ENCODE peak calls at places on chromosomes 5 and 9, in four cellular contexts. One of them, this sample, is unnamed.

GRCh38 chr5:96648598-96648997 is 13.6 kb upstream of the CAST start:
- DNase-seq in AG09309: no peak
- DNase-seq in HCT116: no peak
- DNase-seq in astrocyte: no peak
- DNase-seq in this sample: no peak

GRCh38 chr9:120481248-120481647 is 98.7 kb downstream of the CDK5RAP2 start:
- DNase-seq in HCT116: no peak
- DNase-seq in astrocyte: no peak
- DNase-seq in AG09309: no peak
- DNase-seq in this sample: no peak

GRCh38 chr9:73146113-73146815 is 5.4 kb upstream of the ANXA1 start:
- DNase-seq in astrocyte: no peak
- DNase-seq in AG09309: no peak
- DNase-seq in HCT116: no peak
- DNase-seq in this sample: no peak

GRCh38 chr9:91119679-91120078 is 242.0 kb downstream of the AUH start:
- DNase-seq in astrocyte: peak
- DNase-seq in HCT116: no peak
- DNase-seq in AG09309: no peak
- DNase-seq in this sample: no peak

GRCh38 chr5:113354056-113354455 is 80.7 kb downstream of the TSSK1B start:
- DNase-seq in astrocyte: peak
- DNase-seq in AG09309: no peak
- DNase-seq in HCT116: no peak
- DNase-seq in this sample: no peak

GRCh38 chr5:132540764-132541163 is 2.6 kb downstream of the IL5 start:
- DNase-seq in AG09309: no peak
- DNase-seq in astrocyte: no peak
- DNase-seq in HCT116: no peak
- DNase-seq in this sample: no peak

GRCh38 chr9:125977223-125977622 is 230.1 kb downstream of the PBX3 start:
- DNase-seq in HCT116: no peak
- DNase-seq in AG09309: no peak
- DNase-seq in astrocyte: no peak
- DNase-seq in this sample: no peak

GRCh38 chr5:77155179-77155839 is 55.2 kb upstream of the PDE8B start:
- DNase-seq in HCT116: no peak
- DNase-seq in AG09309: no peak
- DNase-seq in astrocyte: no peak
- DNase-seq in this sample: no peak

GRCh38 chr9:89579741-89580395 is 24.9 kb upstream of the GADD45G start:
- DNase-seq in astrocyte: no peak
- DNase-seq in AG09309: no peak
- DNase-seq in HCT116: no peak
- DNase-seq in this sample: no peak

GRCh38 chr9:5799314-5799713 is 33.6 kb downstream of the ERMP1 start:
- DNase-seq in AG09309: peak
- DNase-seq in HCT116: peak
- DNase-seq in astrocyte: peak
- DNase-seq in this sample: peak

GRCh38 chr5:74938250-74938649 is 72.1 kb upstream of the FAM169A start:
- DNase-seq in HCT116: no peak
- DNase-seq in astrocyte: no peak
- DNase-seq in AG09309: no peak
- DNase-seq in this sample: no peak

GRCh38 chr9:6215562-6215961 is at the start of gene IL33:
- DNase-seq in AG09309: no peak
- DNase-seq in astrocyte: no peak
- DNase-seq in HCT116: no peak
- DNase-seq in this sample: no peak

GRCh38 chr5:135491552-135492318 is 39.6 kb upstream of the TIFAB start:
- DNase-seq in AG09309: no peak
- DNase-seq in HCT116: no peak
- DNase-seq in astrocyte: no peak
- DNase-seq in this sample: no peak

GRCh38 chr5:68139601-68140441 is 75.7 kb upstream of the PIK3R1 start:
- DNase-seq in HCT116: no peak
- DNase-seq in AG09309: no peak
- DNase-seq in astrocyte: peak
- DNase-seq in this sample: no peak

GRCh38 chr5:124644138-124644537 is 102.3 kb downstream of the ZNF608 start:
- DNase-seq in AG09309: no peak
- DNase-seq in HCT116: no peak
- DNase-seq in astrocyte: peak
- DNase-seq in this sample: no peak

GRCh38 chr9:126456802-126457547 is 130.3 kb downstream of the MVB12B start:
- DNase-seq in AG09309: no peak
- DNase-seq in astrocyte: no peak
- DNase-seq in HCT116: no peak
- DNase-seq in this sample: no peak

GRCh38 chr9:99822596-99823391 is 1.1 kb downstream of the NR4A3 start:
- DNase-seq in AG09309: no peak
- DNase-seq in HCT116: no peak
- DNase-seq in astrocyte: peak
- DNase-seq in this sample: no peak

GRCh38 chr9:8924529-8924928 is 1125.0 kb upstream of the DMAC1 start:
- DNase-seq in astrocyte: no peak
- DNase-seq in HCT116: no peak
- DNase-seq in AG09309: no peak
- DNase-seq in this sample: no peak

GRCh38 chr9:108271646-108272349 is 584.0 kb downstream of the ACTL7B start:
- DNase-seq in HCT116: no peak
- DNase-seq in astrocyte: peak
- DNase-seq in AG09309: peak
- DNase-seq in this sample: peak

GRCh38 chr9:93709600-93710369 is 133.4 kb downstream of the PHF2 start:
- DNase-seq in astrocyte: no peak
- DNase-seq in HCT116: no peak
- DNase-seq in AG09309: no peak
- DNase-seq in this sample: no peak

GRCh38 chr9:108677776-108678175 is 178.0 kb downstream of the ACTL7B start:
- DNase-seq in AG09309: no peak
- DNase-seq in HCT116: no peak
- DNase-seq in astrocyte: no peak
- DNase-seq in this sample: no peak

GRCh38 chr9:135500071-135500524 is 384 bp upstream of the MRPS2 start:
- DNase-seq in HCT116: no peak
- DNase-seq in AG09309: no peak
- DNase-seq in astrocyte: peak
- DNase-seq in this sample: no peak

GRCh38 chr5:140564196-140565023 is at the start of the genes APBB3 and SLC35A4:
- DNase-seq in astrocyte: peak
- DNase-seq in AG09309: peak
- DNase-seq in HCT116: peak
- DNase-seq in this sample: peak

GRCh38 chr5:130476325-130476724 is 572.1 kb downstream of the CHSY3 start:
- DNase-seq in AG09309: no peak
- DNase-seq in astrocyte: no peak
- DNase-seq in HCT116: no peak
- DNase-seq in this sample: no peak

GRCh38 chr5:145743396-145744061 is 91.6 kb downstream of the PRELID2 start:
- DNase-seq in HCT116: no peak
- DNase-seq in AG09309: no peak
- DNase-seq in astrocyte: no peak
- DNase-seq in this sample: no peak

GRCh38 chr9:137128158-137129088 is 10.5 kb upstream of the GRIN1 start:
- DNase-seq in HCT116: no peak
- DNase-seq in AG09309: no peak
- DNase-seq in astrocyte: no peak
- DNase-seq in this sample: no peak

GRCh38 chr9:13447551-13448422 is 168.3 kb upstream of the MPDZ start:
- DNase-seq in HCT116: no peak
- DNase-seq in astrocyte: no peak
- DNase-seq in AG09309: no peak
- DNase-seq in this sample: no peak

GRCh38 chr5:163379298-163380155 is 57.9 kb upstream of the CCNG1 start:
- DNase-seq in HCT116: peak
- DNase-seq in AG09309: peak
- DNase-seq in astrocyte: peak
- DNase-seq in this sample: peak

GRCh38 chr9:17402309-17402708 is 176.6 kb upstream of the SH3GL2 start:
- DNase-seq in HCT116: no peak
- DNase-seq in astrocyte: peak
- DNase-seq in AG09309: no peak
- DNase-seq in this sample: no peak

GRCh38 chr9:87310827-87311564 is 186.7 kb upstream of the DAPK1 start:
- DNase-seq in astrocyte: no peak
- DNase-seq in AG09309: no peak
- DNase-seq in HCT116: no peak
- DNase-seq in this sample: no peak

GRCh38 chr5:91850031-91850430 is 466.9 kb upstream of the ARRDC3 start:
- DNase-seq in AG09309: no peak
- DNase-seq in astrocyte: peak
- DNase-seq in HCT116: no peak
- DNase-seq in this sample: no peak

GRCh38 chr5:150945947-150946346 is 41.2 kb upstream of the ZNF300 start:
- DNase-seq in HCT116: no peak
- DNase-seq in AG09309: no peak
- DNase-seq in astrocyte: no peak
- DNase-seq in this sample: no peak
- H3K4me3 ChIP-seq in HCT116: no peak
- H3K4me3 ChIP-seq in AG09309: peak
- H3K4me3 ChIP-seq in astrocyte: peak
- H3K4me3 ChIP-seq in this sample: no peak

DNA sequence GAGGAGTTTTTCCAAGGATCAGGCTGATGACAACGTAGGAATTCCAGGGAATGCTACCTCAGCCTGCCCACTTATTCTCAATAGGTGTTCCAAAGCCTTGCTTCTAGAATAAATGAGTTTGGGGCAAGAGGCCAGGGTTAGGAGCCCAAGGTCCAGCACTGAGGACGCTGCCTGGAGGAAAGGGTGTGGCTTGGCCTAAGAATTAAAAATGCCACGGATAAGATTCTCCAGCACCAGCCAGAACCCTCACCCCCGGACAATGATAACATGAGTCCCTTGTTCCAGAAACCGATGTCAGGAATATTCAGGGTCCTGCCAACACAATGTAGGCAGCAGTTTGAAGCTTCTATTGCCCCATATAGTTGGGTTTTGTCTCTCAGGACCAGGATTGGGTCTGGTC is 7.6 kb downstream of the SPRY4 start:
- DNase-seq in astrocyte: no peak
- DNase-seq in AG09309: no peak
- DNase-seq in HCT116: no peak
- DNase-seq in this sample: no peak
- H3K4me3 ChIP-seq in astrocyte: no peak
- H3K4me3 ChIP-seq in AG09309: no peak
- H3K4me3 ChIP-seq in HCT116: no peak
- H3K4me3 ChIP-seq in this sample: peak

GRCh38 chr5:1101991-1102713 is 9.7 kb downstream of the SLC12A7 start:
- DNase-seq in astrocyte: no peak
- DNase-seq in HCT116: no peak
- DNase-seq in AG09309: no peak
- DNase-seq in this sample: no peak

GRCh38 chr5:1105350-1106265 is 6.3 kb downstream of the SLC12A7 start:
- DNase-seq in HCT116: no peak
- DNase-seq in astrocyte: no peak
- DNase-seq in AG09309: no peak
- DNase-seq in this sample: no peak

GRCh38 chr5:1103093-1103492 is 8.8 kb downstream of the SLC12A7 start:
- DNase-seq in HCT116: no peak
- DNase-seq in AG09309: no peak
- DNase-seq in astrocyte: no peak
- DNase-seq in this sample: no peak

GRCh38 chr5:1104327-1105006 is 7.4 kb downstream of the SLC12A7 start:
- DNase-seq in HCT116: no peak
- DNase-seq in AG09309: no peak
- DNase-seq in astrocyte: no peak
- DNase-seq in this sample: no peak

GRCh38 chr5:1103505-1104326 is 8.1 kb downstream of the SLC12A7 start:
- DNase-seq in astrocyte: no peak
- DNase-seq in AG09309: no peak
- DNase-seq in HCT116: no peak
- DNase-seq in this sample: no peak
- H3K4me3 ChIP-seq in astrocyte: no peak
- H3K4me3 ChIP-seq in AG09309: no peak
- H3K4me3 ChIP-seq in HCT116: no peak
- H3K4me3 ChIP-seq in this sample: peak

DNA sequence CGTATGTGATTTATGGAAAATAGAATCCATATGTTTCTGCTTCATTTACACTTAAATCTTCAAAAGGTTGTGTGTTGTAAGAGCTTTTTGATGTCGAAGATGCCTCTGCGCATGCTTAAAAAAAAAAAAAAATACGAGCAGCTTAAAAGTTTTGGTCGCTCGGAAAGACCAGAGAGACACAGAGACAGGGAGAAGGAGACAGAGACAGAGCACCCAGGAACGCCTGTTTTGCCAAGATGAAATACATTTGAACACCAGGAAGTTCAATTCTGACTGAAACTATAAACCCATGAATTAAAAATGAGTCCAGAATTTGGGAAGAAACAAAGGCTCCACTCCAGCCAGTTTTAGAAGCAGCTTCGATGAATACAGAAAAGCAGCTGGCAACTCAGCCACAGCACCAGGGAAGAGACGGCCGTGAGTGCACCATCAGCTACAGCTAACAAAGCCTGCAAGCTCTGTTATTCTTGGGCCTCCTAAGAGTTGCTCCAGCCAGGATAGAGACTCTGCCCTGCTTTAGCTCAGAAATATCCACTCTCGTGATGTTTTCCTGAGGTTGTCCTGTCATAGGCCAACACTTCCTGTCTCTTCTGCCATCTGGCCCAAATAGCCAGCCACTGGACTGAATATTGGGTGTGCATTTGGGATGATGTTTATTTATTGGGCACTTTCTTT is 2.5 kb upstream of the ZNF474 start:
- DNase-seq in AG09309: no peak
- DNase-seq in astrocyte: peak
- DNase-seq in HCT116: no peak
- DNase-seq in this sample: no peak
- H3K4me3 ChIP-seq in AG09309: no peak
- H3K4me3 ChIP-seq in astrocyte: no peak
- H3K4me3 ChIP-seq in HCT116: no peak
- H3K4me3 ChIP-seq in this sample: no peak

This sample was measured in Panc1.